ENCODE peak calls at places on chromosomes 13 and 19, in nine cellular contexts. P is H1, T is neural crest cell, G is lower leg skin, K is spleen, I is dorsolateral prefrontal cortex, Q is uterus, J is fibroblast of pulmonary artery, H is upper lobe of left lung. D is an unnamed sample.

GRCh38 chr13:91298060-91298459 is 49.4 kb upstream of the MIR17HG start:
- DNase-seq in T (no peak), K (no peak), H (no peak), P (no peak), G (no peak), Q (no peak), J (no peak), I (no peak), D (no peak)

GRCh38 chr19:44548736-44549135 is 19.3 kb upstream of the CEACAM20 start:
- DNase-seq in H (no peak), G (no peak), I (no peak), T (no peak), P (no peak), Q (no peak), K (no peak), J (peak; percentile 71), D (no peak)

GRCh38 chr19:19120308-19121156 is 17.7 kb downstream of the TMEM161A start:
- DNase-seq in I (no peak), T (peak; percentile 79), K (no peak), G (no peak), J (peak; percentile 82), Q (peak; percentile 90), P (peak; percentile 100), H (no peak), D (no peak)

GRCh38 chr19:6198896-6199239 is 63.4 kb downstream of the ACSBG2 start:
- DNase-seq in K (no peak), Q (no peak), P (no peak), T (no peak), J (no peak), I (no peak), H (no peak), G (no peak), D (no peak)

GRCh38 chr19:17079710-17080440 is 4.3 kb downstream of the MYO9B start:
- DNase-seq in J (peak; percentile 98), H (peak; percentile 73), Q (peak; percentile 83), K (peak; percentile 83), G (peak; percentile 89), I (peak; percentile 81), T (peak; percentile 65), P (no peak), D (peak; percentile 66)

GRCh38 chr19:2986951-2987491 is 9.7 kb downstream of the TLE6 start:
- DNase-seq in T (peak; percentile 69), J (no peak), H (no peak), P (peak; percentile 67), K (no peak), I (no peak), Q (no peak), G (no peak), D (no peak)

GRCh38 chr19:3358392-3358918 is 7.9 kb upstream of the NFIC start:
- DNase-seq in P (no peak), H (peak; percentile 87), T (no peak), I (no peak), G (no peak), K (peak; percentile 78), J (no peak), Q (no peak), D (no peak)

GRCh38 chr19:10228925-10229324 is 2.2 kb downstream of the S1PR2 start:
- DNase-seq in G (no peak), I (no peak), H (no peak), T (no peak), K (no peak), Q (no peak), P (no peak), J (peak; percentile 69), D (no peak)

GRCh38 chr13:110056640-110057039 is 250.3 kb downstream of the COL4A1 start:
- DNase-seq in P (no peak), J (no peak), K (no peak), G (no peak), I (no peak), Q (no peak), H (no peak), T (no peak), D (no peak)

GRCh38 chr19:45901912-45902650 is at the start of gene MYPOP:
- DNase-seq in I (no peak), G (no peak), H (no peak), T (no peak), Q (peak; percentile 23), K (no peak), P (no peak), J (no peak), D (no peak)

GRCh38 chr19:48568345-48568886 is 16.4 kb downstream of the SULT2B1 start:
- DNase-seq in I (peak; percentile 45), P (peak; percentile 68), H (peak; percentile 85), J (peak; percentile 87), G (peak; percentile 96), Q (peak; percentile 80), T (no peak), K (no peak), D (peak; percentile 96)

GRCh38 chr13:114024603-114025431 is 50.9 kb upstream of the C13orf46 start:
- DNase-seq in I (no peak), J (no peak), K (no peak), P (no peak), G (no peak), Q (no peak), T (no peak), H (peak; percentile 83), D (no peak)

GRCh38 chr19:51978882-51979281 is 7.8 kb downstream of the ZNF350 start:
- DNase-seq in K (no peak), I (no peak), P (no peak), Q (no peak), G (no peak), J (no peak), H (no peak), T (no peak), D (no peak)

GRCh38 chr13:25301347-25302113 is at the start of gene NUP58:
- DNase-seq in K (peak; percentile 99), J (peak; percentile 96), Q (peak; percentile 93), T (peak; percentile 88), I (peak; percentile 98), G (peak; percentile 99), H (peak; percentile 99), P (peak; percentile 85), D (peak; percentile 94)

GRCh38 chr13:112981361-112981905 is 12.4 kb downstream of the MCF2L start:
- DNase-seq in T (no peak), I (no peak), J (no peak), G (no peak), P (peak; percentile 48), Q (no peak), H (peak; percentile 83), K (no peak), D (no peak)
- TF ChIP-seq CTCF in T (no peak), I (no peak), J (no peak), G (no peak), P (no peak), Q (no peak), H (no peak), K (no peak), D (no peak)

DNA sequence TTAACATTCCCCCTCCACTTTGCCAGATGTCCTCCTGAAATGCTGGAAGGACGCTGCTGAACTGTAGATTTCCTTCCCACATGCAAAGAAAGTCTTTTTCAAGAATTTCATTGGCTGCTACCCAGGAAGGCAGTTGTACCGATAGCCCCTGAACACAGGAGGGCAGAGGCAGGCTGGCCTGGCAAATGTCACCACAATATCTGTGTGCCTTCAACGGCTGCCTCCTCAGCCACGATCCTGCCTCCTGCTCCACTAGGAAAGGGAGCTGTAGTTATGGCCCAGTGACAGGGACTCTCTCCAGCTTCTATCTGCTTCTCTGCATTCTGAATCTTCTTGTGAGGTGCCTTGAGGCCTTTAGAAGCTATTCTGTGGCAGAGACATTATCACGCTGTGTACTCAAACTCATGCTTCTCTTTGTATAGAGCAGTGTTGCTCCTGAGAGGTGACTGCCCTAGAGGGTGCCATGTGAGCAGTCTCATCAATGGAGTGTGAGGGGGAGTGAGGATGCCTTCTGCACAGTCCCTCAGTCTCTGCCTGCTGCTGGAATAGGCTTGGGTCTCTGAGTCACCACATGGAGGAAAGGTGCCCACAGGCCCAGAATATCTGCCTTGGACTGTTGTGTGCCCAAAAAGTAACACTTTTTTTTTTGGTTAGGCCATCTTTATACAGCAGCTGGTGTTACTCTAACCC is 279.8 kb downstream of the DNAJC15 start:
- DNase-seq in H (no peak), T (peak; percentile 28), J (peak; percentile 80), G (no peak), I (peak; percentile 71), P (peak; percentile 72), K (no peak), Q (no peak), D (peak; percentile 65)
- TF ChIP-seq CTCF in H (no peak), T (peak; percentile 58), J (peak; percentile 66), G (no peak), I (peak; percentile 28), P (peak; percentile 79), K (no peak), Q (peak; percentile 19), D (peak; percentile 65)

GRCh38 chr19:49800771-49801170 is 12.3 kb downstream of the FUZ start:
- DNase-seq in G (no peak), T (no peak), J (no peak), Q (no peak), H (no peak), I (no peak), K (no peak), P (no peak), D (no peak)

GRCh38 chr19:49798574-49798973 is 14.5 kb downstream of the FUZ start:
- DNase-seq in G (no peak), T (no peak), H (no peak), K (no peak), Q (no peak), P (no peak), I (no peak), J (no peak), D (no peak)

GRCh38 chr19:49801401-49801888 is 11.6 kb downstream of the FUZ start:
- DNase-seq in J (no peak), T (no peak), K (no peak), I (no peak), G (no peak), Q (peak; percentile 40), H (peak; percentile 83), P (no peak), D (no peak)

GRCh38 chr19:49799271-49799797 is 13.8 kb downstream of the FUZ start:
- DNase-seq in H (no peak), P (no peak), I (no peak), G (no peak), J (no peak), T (no peak), Q (no peak), K (no peak), D (no peak)

DNA sequence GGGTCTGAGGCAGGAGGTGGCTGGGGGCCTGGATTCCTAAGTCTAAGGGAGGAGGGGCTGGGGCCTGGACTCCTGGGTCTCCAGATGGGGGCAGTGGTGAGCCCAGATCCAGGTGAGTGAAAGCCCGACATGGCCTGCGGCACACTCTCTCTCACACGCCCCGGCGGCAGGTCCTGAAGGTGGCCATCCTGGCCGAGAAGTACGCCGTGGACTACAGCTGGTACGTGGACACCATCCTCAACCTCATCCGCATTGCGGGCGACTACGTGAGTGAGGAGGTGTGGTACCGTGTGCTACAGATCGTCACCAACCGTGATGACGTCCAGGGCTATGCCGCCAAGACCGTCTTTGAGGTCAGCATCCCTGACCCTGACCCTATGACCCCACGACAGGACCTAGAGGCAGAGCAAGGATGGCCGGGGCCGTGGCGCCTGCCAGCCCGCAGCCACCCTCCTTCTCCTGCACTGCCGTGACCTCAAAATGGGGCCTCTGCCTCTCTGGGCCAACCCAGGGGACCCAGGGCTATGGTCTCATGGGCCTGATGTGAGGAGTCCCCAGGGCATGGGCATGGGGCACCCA is 13.2 kb downstream of the FUZ start:
- DNase-seq in H (no peak), P (peak; percentile 83), G (no peak), Q (no peak), K (no peak), J (no peak), T (no peak), I (no peak), D (no peak)
- TF ChIP-seq CTCF in H (no peak), P (peak; percentile 71), G (no peak), Q (no peak), K (no peak), J (peak; percentile 9), T (peak; percentile 31), I (no peak), D (no peak)

GRCh38 chr13:95779522-95779921 is 102.6 kb downstream of the DNAJC3 start:
- DNase-seq in K (no peak), P (no peak), T (no peak), H (no peak), G (no peak), Q (no peak), I (no peak), J (no peak), D (no peak)
- TF ChIP-seq CTCF in K (no peak), P (no peak), T (no peak), H (no peak), G (no peak), Q (no peak), I (no peak), J (no peak), D (no peak)

D was measured in prostate gland.